ENCODE peak calls at places on chromosomes 5 and 9, in seven cellular contexts. J is stimulated activated CD8-positive, alpha-beta memory T cell treated with anti-CD3 and anti-CD28 coated beads, Interleukin-4, amount 100 ng/mL, for 48 hours; S is H4; N is stimulated activated CD4-positive, alpha-beta T cell treated with anti-CD3 and anti-CD28 coated beads, Interleukin-12 subunit alpha, Interleukin-12 subunit beta, amount 100 ng/mL, for 48 hours; E is ELR; Y is tibial nerve; V is Calu3. R is an unnamed sample.

GRCh38 chr5:135154197-135154596 is 120.2 kb upstream of the PITX1 start:
- DNase-seq in J (no peak), S (no peak), N (no peak), E (peak; percentile 42), Y (no peak), V (no peak), R (no peak)

GRCh38 chr5:10746711-10747110 is 14.3 kb downstream of the DAP start:
- DNase-seq in J (no peak), S (no peak), N (no peak), E (no peak), Y (no peak), V (peak; percentile 62), R (no peak)

GRCh38 chr9:134335490-134336173 is 9.4 kb downstream of the RXRA start:
- DNase-seq in J (no peak), S (no peak), N (no peak), E (no peak), Y (no peak), V (no peak), R (no peak)

GRCh38 chr5:51043740-51044139 is 339.5 kb upstream of the ISL1 start:
- DNase-seq in J (no peak), S (no peak), N (no peak), E (no peak), Y (no peak), V (no peak), R (no peak)

GRCh38 chr5:126031989-126032716 is 391.1 kb upstream of the GRAMD2B start:
- DNase-seq in J (no peak), S (peak; percentile 72), N (no peak), E (no peak), Y (peak; percentile 25), V (peak; percentile 43), R (no peak)

GRCh38 chr9:19232117-19232829 is 1.8 kb downstream of the DENND4C start:
- DNase-seq in J (no peak), S (no peak), N (no peak), E (peak; percentile 21), Y (no peak), V (no peak), R (no peak)

GRCh38 chr9:16138961-16139441 is 586.2 kb downstream of the CCDC171 start:
- DNase-seq in J (no peak), S (no peak), N (no peak), E (peak; percentile 19), Y (peak; percentile 63), V (no peak), R (no peak)

GRCh38 chr9:129143031-129143441 is 31.8 kb downstream of the PTPA start:
- DNase-seq in J (peak; percentile 85), S (peak; percentile 89), N (peak; percentile 67), E (peak; percentile 89), Y (peak; percentile 85), V (peak; percentile 80), R (peak; percentile 76)

GRCh38 chr5:112551437-112552018 is 132.5 kb upstream of the EPB41L4A start:
- DNase-seq in J (no peak), S (peak; percentile 70), N (no peak), E (peak; percentile 68), Y (peak; percentile 81), V (peak; percentile 64), R (peak; percentile 49)

GRCh38 chr9:114515528-114515927 is 10.3 kb upstream of the WHRN start:
- DNase-seq in J (no peak), S (no peak), N (no peak), E (no peak), Y (no peak), V (no peak), R (no peak)

GRCh38 chr5:50716134-50716533 is 49.7 kb downstream of the PARP8 start:
- DNase-seq in J (no peak), S (no peak), N (no peak), E (no peak), Y (no peak), V (no peak), R (no peak)

GRCh38 chr5:162939962-162940361 is 497.4 kb upstream of the CCNG1 start:
- DNase-seq in J (no peak), S (no peak), N (no peak), E (no peak), Y (no peak), V (no peak), R (no peak)

GRCh38 chr5:159817262-159818029 is 98.8 kb upstream of the ADRA1B start:
- DNase-seq in J (no peak), S (no peak), N (no peak), E (no peak), Y (no peak), V (no peak), R (no peak)

GRCh38 chr9:127307802-127308201 is 43.2 kb downstream of the GARNL3 start:
- DNase-seq in J (no peak), S (no peak), N (no peak), E (no peak), Y (no peak), V (no peak), R (no peak)

GRCh38 chr5:36932699-36933098 is 56.1 kb downstream of the NIPBL start:
- DNase-seq in J (no peak), S (no peak), N (no peak), E (no peak), Y (no peak), V (no peak), R (no peak)

GRCh38 chr5:8585230-8586018 is 716.5 kb downstream of the MTRR start:
- DNase-seq in J (no peak), S (no peak), N (no peak), E (peak; percentile 11), Y (no peak), V (no peak), R (no peak)

GRCh38 chr9:7402704-7403389 is 396.7 kb downstream of the DMAC1 start:
- DNase-seq in J (no peak), S (no peak), N (no peak), E (no peak), Y (no peak), V (no peak), R (no peak)

GRCh38 chr9:104903609-104904008 is 24.3 kb downstream of the ABCA1 start:
- DNase-seq in J (no peak), S (no peak), N (no peak), E (peak; percentile 78), Y (no peak), V (no peak), R (no peak)

GRCh38 chr9:113973963-113974413 is 97.9 kb downstream of the ZNF618 start:
- DNase-seq in J (no peak), S (no peak), N (no peak), E (peak; percentile 17), Y (no peak), V (no peak), R (no peak)

GRCh38 chr5:59221769-59222168 is 638.9 kb downstream of the RAB3C start:
- DNase-seq in J (no peak), S (no peak), N (no peak), E (no peak), Y (no peak), V (no peak), R (no peak)

GRCh38 chr5:65482280-65482726 is 583 bp upstream of the ADAMTS6 start:
- DNase-seq in J (no peak), S (peak; percentile 45), N (no peak), E (peak; percentile 52), Y (no peak), V (no peak), R (no peak)

R was measured in DND-41.